ENCODE peak calls at places on chromosomes 4 and X, in ten cellular contexts. C is sigmoid colon, Z is transverse colon, J is Panc1, K is upper lobe of left lung, V is GM23338, I is suprapubic skin, B is GM12891, Y is HepG2, M is H1. P is an unnamed sample.

GRCh38 chrX:40402771-40403533 is 177.8 kb upstream of the ATP6AP2 start:
- DNase-seq in M (no peak), J (no peak), C (peak), Z (peak), V (no peak), B (no peak), K (peak), Y (no peak), I (no peak), P (no peak)

GRCh38 chr4:7398104-7398423 is 36.7 kb downstream of the PSAPL1 start:
- DNase-seq in C (peak), J (no peak), K (peak), Z (peak), B (no peak), M (no peak), I (peak), Y (no peak), V (no peak), P (peak)

GRCh38 chrX:17860811-17861495 is at the start of gene RAI2:
- DNase-seq in V (peak), K (peak), Z (peak), J (no peak), I (peak), C (peak), M (no peak), Y (no peak), B (peak), P (no peak)

GRCh38 chr4:1047976-1048780 is 36.8 kb downstream of the FGFRL1 start:
- DNase-seq in Z (peak), M (no peak), B (no peak), I (peak), J (no peak), K (no peak), C (peak), Y (no peak), V (peak), P (peak)

GRCh38 chr4:58216461-58216860 is 1106.3 kb upstream of the IGFBP7 start:
- DNase-seq in Z (no peak), Y (no peak), K (no peak), M (no peak), C (no peak), B (no peak), V (no peak), I (no peak), J (no peak), P (no peak)

GRCh38 chr4:65597697-65598096 is 72.6 kb downstream of the EPHA5 start:
- DNase-seq in Y (no peak), B (no peak), M (no peak), V (no peak), J (no peak), I (no peak), Z (no peak), C (no peak), K (no peak), P (no peak)

GRCh38 chr4:39054497-39054896 is 7.5 kb upstream of the KLHL5 start:
- DNase-seq in M (no peak), Y (no peak), B (no peak), C (no peak), V (no peak), Z (no peak), J (no peak), I (no peak), K (no peak), P (no peak)

GRCh38 chr4:116925900-116926457 is 159.4 kb downstream of the TRAM1L1 start:
- DNase-seq in B (no peak), I (no peak), K (peak), Z (no peak), C (peak), V (peak), Y (no peak), J (no peak), M (no peak), P (peak)

GRCh38 chr4:96164814-96165351 is 325.0 kb downstream of the PDHA2 start:
- DNase-seq in Z (no peak), J (no peak), B (no peak), M (no peak), Y (no peak), C (no peak), K (no peak), V (no peak), I (no peak), P (no peak)

GRCh38 chr4:7389719-7390118 is 45.0 kb downstream of the PSAPL1 start:
- DNase-seq in M (no peak), Y (no peak), K (peak), J (no peak), V (no peak), C (peak), Z (peak), B (no peak), I (peak), P (peak)

GRCh38 chrX:102712967-102713677 is 874 bp downstream of the GPRASP2 start:
- DNase-seq in Z (peak), I (no peak), J (peak), V (peak), C (peak), K (peak), B (no peak), M (no peak), Y (no peak), P (no peak)

GRCh38 chr4:7654550-7655266 is 220.0 kb upstream of the PSAPL1 start:
- DNase-seq in V (no peak), J (no peak), C (no peak), Z (no peak), M (no peak), B (no peak), Y (no peak), I (no peak), K (no peak), P (peak)

GRCh38 chr4:139582044-139582443 is 26.0 kb upstream of the SETD7 start:
- DNase-seq in K (no peak), V (no peak), Y (no peak), Z (no peak), C (no peak), J (no peak), B (no peak), I (no peak), M (no peak), P (no peak)

GRCh38 chr4:140250989-140251552 is 97.1 kb upstream of the MAML3 start:
- DNase-seq in B (no peak), I (no peak), Z (no peak), K (peak), V (no peak), M (no peak), Y (no peak), J (no peak), C (no peak), P (no peak)

GRCh38 chrX:104833401-104833800 is 267.4 kb downstream of the IL1RAPL2 start:
- DNase-seq in I (no peak), Z (no peak), J (no peak), B (no peak), M (no peak), K (no peak), Y (no peak), C (no peak), V (no peak), P (no peak)

GRCh38 chr4:1177274-1178141 is 5.1 kb upstream of the SPON2 start:
- DNase-seq in V (no peak), Y (peak), K (peak), I (no peak), B (no peak), Z (peak), M (no peak), C (peak), J (no peak), P (peak)

GRCh38 chrX:56738670-56739069 is 9.6 kb downstream of the NBDY start:
- DNase-seq in K (no peak), Z (no peak), I (no peak), B (no peak), M (no peak), Y (no peak), V (no peak), J (no peak), C (no peak), P (no peak)

GRCh38 chrX:14832591-14832990 is 40.3 kb downstream of the FANCB start:
- DNase-seq in Z (no peak), I (no peak), M (no peak), Y (no peak), K (no peak), C (no peak), J (no peak), B (no peak), V (no peak), P (no peak)

GRCh38 chrX:54248309-54248708 is 65.3 kb upstream of the FAM120C start:
- DNase-seq in Z (no peak), Y (peak), J (peak), M (no peak), K (no peak), C (no peak), V (peak), B (no peak), I (no peak), P (no peak)

GRCh38 chrX:16215660-16216059 is 48.4 kb downstream of the MAGEB17 start:
- DNase-seq in B (no peak), C (no peak), K (no peak), J (no peak), I (no peak), Z (no peak), M (no peak), V (peak), Y (no peak), P (no peak)

GRCh38 chr4:19806865-19807264 is 444.8 kb upstream of the SLIT2 start:
- DNase-seq in Z (no peak), B (no peak), J (no peak), Y (no peak), M (no peak), C (no peak), K (no peak), I (no peak), V (no peak), P (no peak)

GRCh38 chrX:129738466-129739308 is at the start of gene XPNPEP2:
- DNase-seq in I (no peak), Z (no peak), V (peak), C (peak), Y (no peak), J (no peak), M (no peak), B (no peak), K (no peak), P (no peak)

GRCh38 chr4:59671037-59671436 is 1529.1 kb upstream of the ADGRL3 start:
- DNase-seq in B (no peak), C (no peak), J (no peak), M (no peak), Z (no peak), Y (no peak), V (no peak), I (no peak), K (no peak), P (no peak)

DNA sequence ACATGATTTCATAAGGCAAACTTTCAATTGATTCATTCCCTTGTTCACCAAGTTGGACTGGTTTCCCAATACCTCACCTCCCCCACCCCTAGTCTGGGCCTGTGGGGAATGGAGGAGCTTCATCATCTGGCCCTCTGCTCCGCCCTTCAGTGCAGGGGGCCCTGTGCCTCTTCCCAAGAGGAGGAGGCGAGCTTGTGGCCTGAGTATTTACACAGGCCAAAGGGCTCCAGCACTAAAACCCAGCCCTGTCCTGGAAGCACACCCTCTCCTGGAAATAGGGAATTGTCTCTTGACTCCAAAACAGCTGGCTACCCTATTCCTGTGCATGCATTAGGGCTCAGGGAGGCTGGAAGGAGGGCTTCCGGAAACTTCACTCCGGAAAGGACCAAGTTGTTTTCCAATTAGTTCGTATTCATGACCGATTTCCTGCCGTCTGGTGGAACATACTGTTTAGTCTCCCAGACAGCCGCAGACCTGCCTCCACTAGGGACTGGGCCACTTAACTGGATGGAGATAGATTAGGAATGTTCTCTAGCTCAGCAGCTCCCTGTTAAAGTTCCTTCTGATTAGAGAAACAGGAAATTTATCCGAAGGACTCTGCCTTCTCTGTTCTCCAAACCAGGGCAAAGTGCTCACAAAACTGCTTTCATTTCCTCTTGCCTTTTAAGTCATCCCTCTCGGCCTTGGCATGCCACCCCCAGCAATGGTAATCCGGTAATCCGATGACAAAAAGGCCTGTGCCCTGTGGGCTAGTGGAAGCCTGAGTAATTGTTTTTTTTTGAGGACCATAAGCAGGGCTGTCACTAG is 5.8 kb downstream of the SRPX2 start:
- DNase-seq in K (peak), C (peak), I (peak), V (no peak), Y (peak), Z (peak), M (no peak), B (no peak), J (no peak), P (no peak)
- TF ChIP-seq POLR2AphosphoS5 in K (peak), C (no peak), I (no peak), V (no peak), Y (peak), Z (no peak), M (no peak), B (no peak), J (no peak), P (peak)

DNA sequence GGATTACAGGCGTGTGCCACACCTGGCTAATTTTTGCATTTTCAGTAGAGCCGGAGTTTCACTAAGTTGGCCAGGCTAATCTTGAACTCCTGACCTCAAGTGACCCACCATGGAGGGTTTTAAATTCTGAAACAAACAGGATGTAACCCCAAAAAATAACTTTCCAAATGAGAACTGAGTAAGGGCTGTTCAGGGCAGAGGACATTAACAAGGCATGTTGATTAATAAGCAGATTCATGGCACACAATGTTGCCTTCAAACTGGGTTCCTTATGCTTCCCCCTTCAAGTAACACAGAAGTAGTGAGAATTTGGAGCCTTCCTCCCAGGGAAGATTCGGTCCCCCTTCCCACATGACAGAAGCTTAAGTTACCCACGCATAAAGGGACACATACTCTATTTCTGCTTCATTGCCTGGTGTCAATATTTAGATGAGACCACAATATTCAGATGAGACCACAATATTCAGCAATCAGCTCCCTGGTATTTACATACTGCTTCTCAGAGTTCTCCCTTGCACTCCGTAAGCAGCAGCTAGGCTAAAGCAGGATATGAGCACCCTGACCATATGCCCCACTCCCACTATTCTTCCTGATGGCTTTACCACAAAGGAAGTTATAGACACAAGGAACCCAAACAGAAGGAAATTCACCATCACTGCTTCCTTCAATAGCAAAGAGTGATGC is 21.4 kb downstream of the GRSF1 start:
- DNase-seq in V (no peak), Z (no peak), I (no peak), Y (no peak), J (no peak), M (no peak), B (no peak), K (no peak), C (no peak), P (no peak)
- TF ChIP-seq POLR2AphosphoS5 in V (no peak), Z (no peak), I (no peak), Y (no peak), J (no peak), M (no peak), B (no peak), K (no peak), C (no peak), P (peak)

DNA sequence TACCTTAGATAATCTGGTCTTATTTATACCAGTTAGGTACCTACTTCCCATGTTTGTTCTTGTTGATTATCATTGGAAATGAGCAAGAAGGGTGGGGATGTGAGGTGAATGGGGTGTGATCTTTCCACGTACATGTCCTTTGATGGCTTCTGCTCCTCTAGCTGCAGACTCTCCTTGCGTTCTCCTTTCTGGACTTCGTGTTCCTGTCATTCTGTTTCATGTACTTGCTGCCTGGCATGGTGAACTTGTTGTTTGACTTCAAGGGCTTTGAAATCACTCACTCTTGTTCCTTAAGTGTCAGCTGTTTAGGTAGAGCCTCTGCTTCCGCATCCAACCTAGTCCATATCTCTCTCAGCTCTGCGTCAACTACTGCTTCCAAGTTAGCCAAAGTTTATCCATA is 42.7 kb downstream of the FHL1 start:
- DNase-seq in K (no peak), Y (no peak), J (no peak), V (no peak), I (no peak), B (no peak), C (no peak), Z (no peak), M (no peak), P (no peak)
- TF ChIP-seq POLR2AphosphoS5 in K (no peak), Y (no peak), J (no peak), V (no peak), I (no peak), B (no peak), C (peak), Z (no peak), M (no peak), P (no peak)

GRCh38 chr4:142318280-142318679 is 527.8 kb downstream of the INPP4B start:
- DNase-seq in B (no peak), J (no peak), M (no peak), C (no peak), V (no peak), I (no peak), Y (no peak), K (no peak), Z (no peak), P (no peak)
- TF ChIP-seq POLR2AphosphoS5 in B (no peak), J (no peak), M (no peak), C (no peak), V (no peak), I (no peak), Y (no peak), K (no peak), Z (no peak), P (no peak)

GRCh38 chrX:133741303-133741702 is 244.1 kb downstream of the GPC3 start:
- DNase-seq in V (no peak), C (no peak), Z (no peak), Y (no peak), M (no peak), J (no peak), B (no peak), K (no peak), I (no peak), P (no peak)
- TF ChIP-seq POLR2AphosphoS5 in V (no peak), C (no peak), Z (no peak), Y (no peak), M (no peak), J (no peak), B (no peak), K (no peak), I (no peak), P (no peak)

GRCh38 chr4:11420327-11420726 is 8.4 kb downstream of the HS3ST1 start:
- DNase-seq in I (no peak), V (no peak), B (no peak), J (no peak), C (no peak), M (no peak), Y (no peak), Z (no peak), K (no peak), P (no peak)
- TF ChIP-seq POLR2AphosphoS5 in I (no peak), V (no peak), B (no peak), J (no peak), C (no peak), M (no peak), Y (no peak), Z (no peak), K (no peak), P (no peak)

GRCh38 chr4:14180166-14180565 is 552.6 kb upstream of the BOD1L1 start:
- DNase-seq in V (no peak), K (no peak), J (no peak), M (no peak), B (no peak), I (no peak), Z (no peak), C (no peak), Y (no peak), P (no peak)

GRCh38 chr4:14180983-14181601 is 553.6 kb upstream of the BOD1L1 start:
- DNase-seq in V (no peak), Z (no peak), B (no peak), K (no peak), I (no peak), C (no peak), Y (no peak), J (peak), M (no peak), P (no peak)

GRCh38 chr4:14176613-14177012 is 549.1 kb upstream of the BOD1L1 start:
- DNase-seq in I (no peak), C (no peak), Z (no peak), M (no peak), K (no peak), B (no peak), J (no peak), V (no peak), Y (no peak), P (no peak)

GRCh38 chr4:14177987-14178386 is 550.5 kb upstream of the BOD1L1 start:
- DNase-seq in V (no peak), B (no peak), Y (no peak), M (no peak), I (no peak), C (no peak), Z (peak), K (no peak), J (no peak), P (no peak)

GRCh38 chr4:14178421-14178820 is 550.9 kb upstream of the BOD1L1 start:
- DNase-seq in Z (no peak), J (no peak), I (no peak), C (no peak), M (no peak), V (peak), K (no peak), Y (no peak), B (no peak), P (no peak)
- TF ChIP-seq POLR2AphosphoS5 in Z (no peak), J (no peak), I (no peak), C (no peak), M (no peak), V (no peak), K (no peak), Y (no peak), B (no peak), P (no peak)